ENCODE peak calls at places on chromosomes 12 and 14, in four cellular contexts. One of them, this sample, is unnamed.
A peak's percentile ranks its signal among the peaks of the same experiment; 100 is the strongest.

GRCh38 chr12:14238224-14238792 is 127.2 kb upstream of the ATF7IP start:
- DNase-seq in DND-41: no peak
- DNase-seq in astrocyte: no peak
- DNase-seq in mammary epithelial cell: no peak
- DNase-seq in this sample: peak; percentile 48

GRCh38 chr12:101642115-101643067 is 47.6 kb downstream of the MYBPC1 start:
- DNase-seq in mammary epithelial cell: no peak
- DNase-seq in astrocyte: no peak
- DNase-seq in DND-41: no peak
- DNase-seq in this sample: no peak

GRCh38 chr14:66508846-66509621 is 1.1 kb downstream of the GPHN start:
- DNase-seq in astrocyte: peak; percentile 14
- DNase-seq in DND-41: peak; percentile 54
- DNase-seq in mammary epithelial cell: peak; percentile 49
- DNase-seq in this sample: peak; percentile 47

GRCh38 chr14:68178282-68178681 is 358.7 kb downstream of the RAD51B start:
- DNase-seq in DND-41: no peak
- DNase-seq in mammary epithelial cell: no peak
- DNase-seq in astrocyte: peak; percentile 70
- DNase-seq in this sample: no peak

GRCh38 chr12:59459966-59460365 is 135.9 kb upstream of the SLC16A7 start:
- DNase-seq in DND-41: no peak
- DNase-seq in astrocyte: peak; percentile 60
- DNase-seq in mammary epithelial cell: peak; percentile 37
- DNase-seq in this sample: no peak

GRCh38 chr12:7647071-7647470 is 18.6 kb downstream of the APOBEC1 start:
- DNase-seq in astrocyte: no peak
- DNase-seq in DND-41: no peak
- DNase-seq in mammary epithelial cell: no peak
- DNase-seq in this sample: no peak

GRCh38 chr12:22105542-22105941 is 59.5 kb downstream of the CMAS start:
- DNase-seq in DND-41: no peak
- DNase-seq in mammary epithelial cell: peak; percentile 33
- DNase-seq in astrocyte: no peak
- DNase-seq in this sample: no peak

GRCh38 chr12:105769486-105769885 is 369.3 kb downstream of the NUAK1 start:
- DNase-seq in DND-41: no peak
- DNase-seq in astrocyte: peak; percentile 52
- DNase-seq in mammary epithelial cell: no peak
- DNase-seq in this sample: no peak

GRCh38 chr14:22854963-22855724 is 16.4 kb upstream of the LRP10 start:
- DNase-seq in mammary epithelial cell: peak; percentile 10
- DNase-seq in DND-41: no peak
- DNase-seq in astrocyte: no peak
- DNase-seq in this sample: no peak

GRCh38 chr12:81128930-81129554 is 51.2 kb downstream of the ACSS3 start:
- DNase-seq in DND-41: peak; percentile 16
- DNase-seq in mammary epithelial cell: peak; percentile 27
- DNase-seq in astrocyte: peak; percentile 37
- DNase-seq in this sample: peak; percentile 65

GRCh38 chr14:90419200-90419599 is 22.4 kb downstream of the CALM1 start:
- DNase-seq in DND-41: no peak
- DNase-seq in mammary epithelial cell: peak; percentile 98
- DNase-seq in astrocyte: peak; percentile 97
- DNase-seq in this sample: no peak

DNA sequence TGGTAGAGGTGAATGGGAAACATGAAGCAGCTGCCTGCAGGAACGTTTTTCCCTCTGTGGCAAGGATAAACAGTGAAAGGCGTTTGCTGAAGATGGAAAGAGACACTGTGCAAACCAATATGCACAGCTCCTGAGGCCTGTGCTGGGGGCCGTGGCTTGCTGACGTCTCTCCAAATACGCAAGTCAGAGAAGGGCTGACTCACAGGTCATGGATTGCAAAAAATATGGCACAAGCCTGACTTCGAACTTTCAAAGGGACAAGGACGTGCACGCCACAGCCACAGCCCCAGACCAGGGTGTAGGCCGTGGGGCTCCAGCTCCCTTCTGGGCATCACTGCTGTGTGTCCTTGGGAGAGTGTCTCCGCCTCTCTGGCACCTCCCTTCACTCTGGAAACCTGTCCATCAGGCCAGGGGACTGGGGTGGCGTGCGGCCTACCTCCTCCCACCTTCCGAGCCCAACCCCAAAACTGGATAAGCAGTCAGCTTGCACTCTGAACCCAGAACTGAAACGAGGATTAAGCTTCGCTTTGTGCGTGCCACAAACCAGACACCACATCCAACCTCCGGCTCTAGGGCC is 22.2 kb upstream of the FZD10 start:
- DNase-seq in mammary epithelial cell: no peak
- DNase-seq in astrocyte: no peak
- DNase-seq in DND-41: no peak
- DNase-seq in this sample: no peak
- H3K9me3 ChIP-seq in mammary epithelial cell: peaks cover 45% of the 10 kb centered on the region
- H3K9me3 ChIP-seq in astrocyte: peaks cover 4% of the 10 kb centered on the region
- H3K9me3 ChIP-seq in DND-41: no peaks in the 10 kb centered on the region
- H3K9me3 ChIP-seq in this sample: no peaks in the 10 kb centered on the region

GRCh38 chr12:16346931-16347330 is 514 bp upstream of the MGST1 start:
- DNase-seq in DND-41: no peak
- DNase-seq in mammary epithelial cell: no peak
- DNase-seq in astrocyte: no peak
- DNase-seq in this sample: no peak
- TF ChIP-seq EZH2 in DND-41: no peak
- TF ChIP-seq EZH2 in mammary epithelial cell: no peak
- TF ChIP-seq EZH2 in astrocyte: no peak
- TF ChIP-seq EZH2 in this sample: no peak

GRCh38 chr12:28130234-28130624 is 60.0 kb upstream of the CCDC91 start:
- DNase-seq in astrocyte: no peak
- DNase-seq in DND-41: no peak
- DNase-seq in mammary epithelial cell: no peak
- DNase-seq in this sample: no peak
- H3K4me2 ChIP-seq in astrocyte: peak overlapping the region; percentile 37
- H3K4me2 ChIP-seq in DND-41: no peak overlapping the region
- H3K4me2 ChIP-seq in mammary epithelial cell: no peak overlapping the region
- H3K4me2 ChIP-seq in this sample: no peak overlapping the region

GRCh38 chr12:83856803-83857202 is 1055.8 kb downstream of the SLC6A15 start:
- DNase-seq in mammary epithelial cell: no peak
- DNase-seq in astrocyte: no peak
- DNase-seq in DND-41: no peak
- DNase-seq in this sample: no peak
- H3K9me3 ChIP-seq in mammary epithelial cell: peaks cover 3% of the 10 kb centered on the region
- H3K9me3 ChIP-seq in astrocyte: peaks cover 5% of the 10 kb centered on the region
- H3K9me3 ChIP-seq in DND-41: peaks cover 14% of the 10 kb centered on the region
- H3K9me3 ChIP-seq in this sample: no peaks in the 10 kb centered on the region

GRCh38 chr14:63727736-63728728 is at the start of gene SGPP1:
- DNase-seq in DND-41: peak; percentile 86
- DNase-seq in mammary epithelial cell: peak; percentile 68
- DNase-seq in astrocyte: peak; percentile 43
- DNase-seq in this sample: peak; percentile 66
- TF ChIP-seq EZH2 in DND-41: no peak
- TF ChIP-seq EZH2 in mammary epithelial cell: no peak
- TF ChIP-seq EZH2 in astrocyte: no peak
- TF ChIP-seq EZH2 in this sample: no peak

This sample was measured in MM.1S.